ENCODE peak calls at places on chromosomes 2 and 18, in eight cellular contexts. M is bronchial epithelial cell; W is NCI-H1092 treated with DMSO at 0.1 percent for 48 hours; X is activated T-cell treated with anti-CD3 and anti-CD28 coated beads, Interleukin-2, amount 50 U/mL, for 72 hours; B is Calu3; J is T-helper 1 cell; C is stimulated activated CD4-positive, alpha-beta T cell treated with anti-CD3 and anti-CD28 coated beads, Interleukin-12 subunit alpha, Interleukin-12 subunit beta, amount 100 ng/mL, for 48 hours; Y is NCI-H510A. G is an unnamed sample.

GRCh38 chr2:47264686-47265085 is 109.6 kb upstream of the STPG4 start:
- DNase-seq in M (no peak), W (no peak), X (no peak), B (no peak), J (no peak), C (no peak), Y (no peak), G (no peak)

GRCh38 chr18:54950221-54950620 is 9.0 kb downstream of the CCDC68 start:
- DNase-seq in M (peak), W (peak), X (no peak), B (peak), J (no peak), C (no peak), Y (peak), G (peak)

GRCh38 chr18:5466256-5466655 is 77.5 kb downstream of the EPB41L3 start:
- DNase-seq in M (no peak), W (no peak), X (no peak), B (no peak), J (no peak), C (no peak), Y (no peak), G (no peak)

GRCh38 chr2:38074047-38074774 is 1.7 kb downstream of the CYP1B1 start:
- DNase-seq in M (no peak), W (no peak), X (peak), B (no peak), J (no peak), C (no peak), Y (no peak), G (no peak)

GRCh38 chr2:11435036-11435435 is 30.9 kb downstream of the E2F6 start:
- DNase-seq in M (peak), W (no peak), X (no peak), B (no peak), J (no peak), C (no peak), Y (no peak), G (no peak)

GRCh38 chr2:105635564-105635963 is 109.1 kb upstream of the NCK2 start:
- DNase-seq in M (no peak), W (no peak), X (no peak), B (no peak), J (no peak), C (no peak), Y (no peak), G (no peak)

GRCh38 chr2:12340164-12340563 is 376.6 kb upstream of the TRIB2 start:
- DNase-seq in M (no peak), W (no peak), X (no peak), B (no peak), J (no peak), C (no peak), Y (no peak), G (no peak)

GRCh38 chr2:56522605-56523089 is 338.9 kb downstream of the CCDC85A start:
- DNase-seq in M (peak), W (peak), X (no peak), B (peak), J (no peak), C (no peak), Y (peak), G (no peak)

GRCh38 chr2:39530423-39530866 is 93.4 kb upstream of the MAP4K3 start:
- DNase-seq in M (peak), W (no peak), X (no peak), B (no peak), J (no peak), C (no peak), Y (no peak), G (no peak)

GRCh38 chr2:196160966-196161365 is 10.4 kb downstream of the STK17B start:
- DNase-seq in M (no peak), W (no peak), X (no peak), B (no peak), J (no peak), C (no peak), Y (no peak), G (no peak)

GRCh38 chr2:203692039-203692710 is 14.3 kb upstream of the CD28 start:
- DNase-seq in M (no peak), W (no peak), X (no peak), B (no peak), J (no peak), C (no peak), Y (no peak), G (no peak)

GRCh38 chr2:122815120-122815519 is 1059.7 kb downstream of the TSN start:
- DNase-seq in M (peak), W (no peak), X (no peak), B (no peak), J (no peak), C (no peak), Y (no peak), G (no peak)

GRCh38 chr2:46175409-46175808 is 121.8 kb upstream of the EPAS1 start:
- DNase-seq in M (no peak), W (no peak), X (no peak), B (no peak), J (no peak), C (no peak), Y (no peak), G (no peak)

G was measured in mammary epithelial cell.